ENCODE peak calls at places on chromosomes 3 and 15, in four cellular contexts. L is suprapubic skin, R is LNCaP clone FGC, S is cardiac muscle cell. K is an unnamed sample.

GRCh38 chr15:77239892-77240608 is 169.1 kb upstream of the TSPAN3 start:
- DNase-seq in L (no peak), R (no peak), S (no peak), K (no peak)

GRCh38 chr15:63987979-63988378 is 58.3 kb downstream of the DAPK2 start:
- DNase-seq in L (no peak), R (no peak), S (no peak), K (no peak)

GRCh38 chr15:82571722-82572222 is 31.5 kb upstream of the RPS17 start:
- DNase-seq in L (peak), R (no peak), S (peak), K (peak)

GRCh38 chr3:110938629-110939028 is 133.0 kb upstream of the NECTIN3 start:
- DNase-seq in L (no peak), R (no peak), S (no peak), K (no peak)

GRCh38 chr3:99468918-99469317 is 169.5 kb upstream of the COL8A1 start:
- DNase-seq in L (no peak), R (no peak), S (no peak), K (no peak)

GRCh38 chr3:193801094-193801493 is 208.1 kb downstream of the OPA1 start:
- DNase-seq in L (no peak), R (no peak), S (no peak), K (no peak)

GRCh38 chr3:180755553-180755952 is 76.3 kb upstream of the CCDC39 start:
- DNase-seq in L (no peak), R (no peak), S (no peak), K (no peak)

GRCh38 chr15:31476411-31476810 is 149.8 kb downstream of the KLF13 start:
- DNase-seq in L (no peak), R (no peak), S (no peak), K (no peak)

GRCh38 chr3:100087203-100087602 is 27.1 kb downstream of the FILIP1L start:
- DNase-seq in L (no peak), R (no peak), S (peak), K (no peak)

GRCh38 chr15:39396979-39397615 is 183.8 kb upstream of the THBS1 start:
- DNase-seq in L (no peak), R (no peak), S (peak), K (no peak)

GRCh38 chr15:34999906-35000305 is 11.8 kb upstream of the ZNF770 start:
- DNase-seq in L (no peak), R (no peak), S (no peak), K (no peak)

GRCh38 chr3:64022451-64023186 is 675 bp downstream of the PSMD6 start:
- DNase-seq in L (no peak), R (no peak), S (peak), K (no peak)

DNA sequence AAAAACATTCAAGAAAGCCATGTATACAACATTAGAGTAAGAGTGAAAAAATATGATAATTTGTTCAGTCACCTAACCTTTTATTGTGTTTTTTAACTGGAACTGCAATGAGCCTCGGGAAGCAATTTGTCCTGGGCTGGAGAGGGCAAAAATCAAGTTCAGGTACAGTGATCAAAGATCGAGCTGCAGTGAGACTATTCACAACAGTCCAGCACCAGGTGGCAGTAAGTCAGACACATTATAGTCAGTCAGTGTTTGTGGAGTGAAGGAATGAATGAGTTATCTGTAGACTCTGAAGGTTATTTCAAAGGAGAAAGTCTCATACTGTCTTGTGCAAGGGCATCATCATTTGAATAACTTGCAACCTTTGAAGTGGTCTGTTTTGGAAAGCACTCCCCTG is 116.6 kb downstream of the CHDH start:
- DNase-seq in L (no peak), R (no peak), S (no peak), K (no peak)
- TF ChIP-seq CTCF in L (no peak), R (peak), S (no peak), K (no peak)

GRCh38 chr3:170179444-170179843 is 2.1 kb downstream of the PHC3 start:
- DNase-seq in L (no peak), R (no peak), S (no peak), K (no peak)
- H3K4me3 ChIP-seq in L (peak), R (peak), S (peak), K (peak)

DNA sequence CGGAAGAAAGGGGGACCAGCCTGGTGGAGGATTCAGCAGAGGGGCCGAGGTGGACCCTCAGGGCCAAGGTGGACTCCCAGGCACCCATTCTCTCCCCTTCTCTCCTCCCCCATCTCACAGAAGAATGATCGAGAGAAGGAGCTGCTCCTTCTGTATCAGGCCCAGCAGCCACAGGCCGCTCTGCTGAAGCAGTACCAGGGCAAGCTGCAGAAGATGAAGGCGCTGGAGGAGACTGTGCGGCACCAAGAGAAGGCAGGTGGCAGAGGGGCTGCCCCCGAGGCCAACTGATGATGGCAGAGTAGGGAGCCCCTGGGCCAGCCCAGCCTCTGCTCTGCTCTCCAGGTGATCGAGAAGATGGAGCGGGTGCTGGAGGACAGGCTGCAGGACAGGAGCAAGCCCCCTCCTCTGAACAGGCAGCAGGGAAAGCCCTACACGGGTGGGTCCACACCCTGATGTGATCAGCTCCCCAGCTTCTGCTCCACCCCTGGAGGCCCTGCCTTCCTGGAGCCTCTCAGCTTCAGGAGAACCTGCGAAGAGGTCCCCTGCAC is 36.5 kb downstream of the CYP11A1 start:
- DNase-seq in L (no peak), R (no peak), S (no peak), K (no peak)
- TF ChIP-seq CTCF in L (no peak), R (no peak), S (no peak), K (no peak)

GRCh38 chr3:50270841-50271240 is 1.9 kb downstream of the SEMA3B start:
- DNase-seq in L (no peak), R (no peak), S (no peak), K (no peak)
- H3K4me3 ChIP-seq in L (no peak), R (no peak), S (no peak), K (no peak)

GRCh38 chr3:45670995-45671394 is 18.2 kb upstream of the SACM1L start:
- DNase-seq in L (no peak), R (no peak), S (peak), K (no peak)
- TF ChIP-seq CTCF in L (no peak), R (no peak), S (no peak), K (no peak)

GRCh38 chr3:22885574-22886348 is 317.4 kb upstream of the UBE2E2 start:
- DNase-seq in L (no peak), R (no peak), S (no peak), K (no peak)
- H3K4me3 ChIP-seq in L (no peak), R (no peak), S (no peak), K (no peak)

GRCh38 chr15:97168704-97169475 is 791.6 kb upstream of the ARRDC4 start:
- DNase-seq in L (no peak), R (no peak), S (no peak), K (no peak)
- TF ChIP-seq CTCF in L (no peak), R (no peak), S (no peak), K (no peak)

GRCh38 chr15:58553365-58553918 is 121.7 kb downstream of the LIPC start:
- DNase-seq in L (no peak), R (no peak), S (no peak), K (no peak)
- H3K4me3 ChIP-seq in L (no peak), R (no peak), S (no peak), K (no peak)

GRCh38 chr3:47276558-47276957 is 6.0 kb downstream of the KIF9 start:
- DNase-seq in L (no peak), R (no peak), S (no peak), K (no peak)

GRCh38 chr3:47273564-47273963 is 9.0 kb downstream of the KIF9 start:
- DNase-seq in L (no peak), R (no peak), S (no peak), K (no peak)
- TF ChIP-seq CTCF in L (no peak), R (no peak), S (no peak), K (no peak)

K was measured in coronary artery.